ENCODE peak calls at places on chromosomes 4 and X, in nine cellular contexts. H is suprapubic skin, U is tibial nerve, I is GM12878, Y is H1, D is sigmoid colon, T is transverse colon, W is SK-N-SH, B is stomach. C is an unnamed sample.

GRCh38 chr4:24932831-24933230 is 20.0 kb upstream of the CCDC149 start:
- DNase-seq in H (no peak), U (no peak), I (no peak), Y (no peak), D (no peak), T (no peak), W (no peak), B (no peak), C (no peak)

GRCh38 chr4:17316566-17316965 is 195.3 kb downstream of the QDPR start:
- DNase-seq in H (no peak), U (no peak), I (no peak), Y (no peak), D (no peak), T (no peak), W (no peak), B (no peak), C (no peak)

GRCh38 chr4:152776352-152776751 is 3.2 kb downstream of the TIGD4 start:
- DNase-seq in H (no peak), U (no peak), I (no peak), Y (no peak), D (no peak), T (no peak), W (no peak), B (no peak), C (no peak)

GRCh38 chr4:88958080-88958479 is 98.9 kb downstream of the FAM13A start:
- DNase-seq in H (no peak), U (no peak), I (no peak), Y (no peak), D (no peak), T (no peak), W (no peak), B (no peak), C (no peak)

GRCh38 chr4:84573738-84574720 is 8.9 kb upstream of the CDS1 start:
- DNase-seq in H (no peak), U (no peak), I (no peak), Y (no peak), D (no peak), T (no peak), W (no peak), B (no peak), C (no peak)

GRCh38 chrX:150704030-150704613 is 10.9 kb downstream of the MTMR1 start:
- DNase-seq in H (no peak), U (no peak), I (no peak), Y (no peak), D (no peak), T (no peak), W (no peak), B (no peak), C (no peak)

GRCh38 chrX:47619486-47620302 is at the start of gene SYN1:
- DNase-seq in H (no peak), U (peak; percentile 44), I (no peak), Y (peak; percentile 87), D (peak; percentile 86), T (peak; percentile 74), W (peak; percentile 94), B (peak; percentile 76), C (peak; percentile 88)

GRCh38 chr4:188127157-188127874 is 11.9 kb upstream of the TRIML1 start:
- DNase-seq in H (no peak), U (no peak), I (no peak), Y (no peak), D (no peak), T (no peak), W (no peak), B (no peak), C (no peak)

GRCh38 chr4:184216436-184217004 is 1.2 kb downstream of the ENPP6 start:
- DNase-seq in H (no peak), U (no peak), I (no peak), Y (no peak), D (no peak), T (no peak), W (peak; percentile 53), B (no peak), C (no peak)

GRCh38 chr4:111500871-111501270 is 644.4 kb upstream of the FAM241A start:
- DNase-seq in H (no peak), U (no peak), I (no peak), Y (no peak), D (no peak), T (no peak), W (no peak), B (no peak), C (no peak)

GRCh38 chr4:84697615-84698201 is 114.8 kb downstream of the CDS1 start:
- DNase-seq in H (no peak), U (no peak), I (no peak), Y (no peak), D (no peak), T (no peak), W (no peak), B (no peak), C (no peak)

GRCh38 chr4:73599182-73599581 is 21.1 kb downstream of the RASSF6 start:
- DNase-seq in H (no peak), U (no peak), I (no peak), Y (peak; percentile 52), D (no peak), T (peak; percentile 80), W (no peak), B (peak; percentile 69), C (no peak)

GRCh38 chr4:160772668-160773067 is 1391.1 kb downstream of the FSTL5 start:
- DNase-seq in H (no peak), U (no peak), I (no peak), Y (no peak), D (no peak), T (no peak), W (no peak), B (no peak), C (no peak)

GRCh38 chr4:169567916-169568315 is 44.5 kb downstream of the NEK1 start:
- DNase-seq in H (no peak), U (no peak), I (no peak), Y (no peak), D (no peak), T (no peak), W (no peak), B (no peak), C (no peak)

GRCh38 chr4:102355748-102356147 is 10.5 kb upstream of the SLC39A8 start:
- DNase-seq in H (no peak), U (no peak), I (no peak), Y (no peak), D (no peak), T (no peak), W (no peak), B (no peak), C (no peak)

GRCh38 chr4:3530663-3531254 is 1.5 kb downstream of the LRPAP1 start:
- DNase-seq in H (peak; percentile 62), U (no peak), I (no peak), Y (no peak), D (peak; percentile 65), T (no peak), W (no peak), B (no peak), C (no peak)

GRCh38 chrX:93673056-93673868 is at the start of gene NAP1L3:
- DNase-seq in H (peak; percentile 67), U (peak; percentile 45), I (no peak), Y (peak; percentile 63), D (peak; percentile 73), T (peak; percentile 12), W (peak; percentile 78), B (peak; percentile 44), C (peak; percentile 70)

GRCh38 chr4:26884486-26884988 is 23.9 kb downstream of the STIM2 start:
- DNase-seq in H (no peak), U (no peak), I (peak; percentile 53), Y (no peak), D (no peak), T (no peak), W (no peak), B (no peak), C (no peak)
- TF ChIP-seq EP300 in H (no peak), U (no peak), I (peak; percentile 8), Y (no peak), D (no peak), T (no peak), W (no peak), B (no peak), C (no peak)

GRCh38 chrX:154784149-154784985 is 20.9 kb downstream of the MPP1 start:
- DNase-seq in H (no peak), U (no peak), I (no peak), Y (no peak), D (no peak), T (no peak), W (no peak), B (no peak), C (no peak)
- H3K27me3 ChIP-seq in H (no peaks in the 10 kb centered on the region), U (no peaks in the 10 kb centered on the region), I (no peaks in the 10 kb centered on the region), Y (no peaks in the 10 kb centered on the region), D (no peaks in the 10 kb centered on the region), T (no peaks in the 10 kb centered on the region), W (no peaks in the 10 kb centered on the region), B (no peaks in the 10 kb centered on the region), C (no peaks in the 10 kb centered on the region)

DNA sequence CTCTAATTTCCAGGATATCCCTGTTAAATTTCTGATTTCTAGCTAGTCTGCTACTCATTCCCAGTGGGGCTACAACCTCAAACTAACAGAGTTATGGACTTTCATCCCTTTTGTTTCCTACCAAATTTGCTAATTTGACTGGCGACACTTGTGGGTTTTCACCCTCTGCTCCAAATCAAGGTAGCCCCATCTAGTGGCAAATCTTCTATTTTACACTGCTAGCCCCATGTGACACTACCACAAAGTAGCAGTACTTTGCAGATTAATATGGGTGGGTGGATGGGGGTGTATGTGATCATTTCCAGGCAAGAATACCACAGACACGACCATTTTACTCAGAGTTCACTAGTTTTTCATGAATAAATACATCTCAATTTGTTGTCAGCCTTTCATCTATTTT is 150.3 kb downstream of the MSL3 start:
- DNase-seq in H (no peak), U (no peak), I (peak; percentile 25), Y (no peak), D (no peak), T (no peak), W (peak; percentile 8), B (no peak), C (no peak)
- TF ChIP-seq EP300 in H (no peak), U (no peak), I (no peak), Y (no peak), D (no peak), T (no peak), W (no peak), B (no peak), C (no peak)

DNA sequence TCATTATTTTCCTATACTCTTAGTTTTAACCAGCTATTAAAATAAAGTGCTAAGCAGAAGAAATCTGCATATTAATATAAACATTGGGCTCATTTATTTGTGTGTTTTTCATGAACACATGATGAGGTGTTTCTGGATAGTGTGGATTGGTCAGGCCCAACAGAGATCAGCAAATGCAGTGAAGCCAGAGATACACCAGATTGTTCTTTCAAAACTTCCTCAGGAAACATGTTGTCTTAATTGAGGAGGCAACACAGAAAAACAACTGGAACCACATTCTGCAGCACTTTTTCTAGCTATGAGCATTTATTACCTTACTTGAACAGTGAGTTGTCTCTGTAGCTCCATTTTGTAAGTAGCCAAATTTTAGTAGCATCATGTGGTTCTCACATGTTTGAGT is 69.9 kb downstream of the PALLD start:
- DNase-seq in H (no peak), U (no peak), I (no peak), Y (no peak), D (no peak), T (no peak), W (no peak), B (no peak), C (no peak)
- H3K27me3 ChIP-seq in H (no peaks in the 10 kb centered on the region), U (no peaks in the 10 kb centered on the region), I (no peaks in the 10 kb centered on the region), Y (no peaks in the 10 kb centered on the region), D (no peaks in the 10 kb centered on the region), T (no peaks in the 10 kb centered on the region), W (no peaks in the 10 kb centered on the region), B (no peaks in the 10 kb centered on the region), C (no peaks in the 10 kb centered on the region)

DNA sequence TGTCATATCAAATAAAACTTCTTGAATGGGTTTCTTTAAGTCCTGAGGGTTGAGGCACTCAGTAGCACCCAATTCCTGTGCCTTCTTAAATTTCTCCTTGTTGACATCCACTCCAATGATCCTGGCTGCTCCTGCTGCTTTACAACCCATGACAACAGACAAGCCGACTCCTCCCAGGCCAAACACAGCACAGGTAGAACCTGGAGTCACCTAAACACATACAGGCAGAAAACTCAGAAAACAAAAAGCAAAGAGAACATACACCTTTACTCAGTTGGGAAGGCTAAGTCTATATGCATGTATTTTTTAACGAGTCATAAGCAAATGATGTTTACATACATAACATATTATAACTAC is 10.3 kb downstream of the ADH6 start:
- DNase-seq in H (no peak), U (no peak), I (no peak), Y (no peak), D (no peak), T (no peak), W (no peak), B (no peak), C (no peak)
- TF ChIP-seq EP300 in H (no peak), U (no peak), I (no peak), Y (no peak), D (no peak), T (no peak), W (no peak), B (no peak), C (no peak)